ENCODE peak calls at places on chromosome 7, in five cellular contexts. H is T1000; K is T-helper 1 cell; C is stimulated activated CD8-positive, alpha-beta memory T cell treated with anti-CD3 and anti-CD28 coated beads, Interleukin-12 subunit alpha, Interleukin-12 subunit beta, amount 100 ng/mL, for 1 hour; T is astrocyte of the cerebellum. A is an unnamed sample.

GRCh38 chr7:29397398-29397797 is 166.2 kb upstream of the PRR15 start:
- DNase-seq in H (no peak), T (no peak), C (no peak), K (no peak), A (no peak)

GRCh38 chr7:47836513-47837202 is 111.6 kb downstream of the PKD1L1 start:
- DNase-seq in K (no peak), C (no peak), H (no peak), T (no peak), A (no peak)

GRCh38 chr7:100567751-100568175 is 5.9 kb downstream of the SAP25 start:
- DNase-seq in C (no peak), K (no peak), H (no peak), T (no peak), A (no peak)

GRCh38 chr7:4849390-4849789 is 12.4 kb downstream of the PAPOLB start:
- DNase-seq in C (no peak), H (no peak), K (no peak), T (no peak), A (peak)

GRCh38 chr7:118194571-118194970 is 10.6 kb downstream of the LSM8 start:
- DNase-seq in K (no peak), H (no peak), C (no peak), T (no peak), A (no peak)

GRCh38 chr7:154953006-154953684 is 49.8 kb downstream of the PAXIP1 start:
- DNase-seq in T (no peak), H (no peak), C (peak), K (peak), A (peak)

GRCh38 chr7:106392144-106392543 is 107.4 kb upstream of the NAMPT start:
- DNase-seq in T (no peak), H (no peak), C (no peak), K (no peak), A (no peak)

GRCh38 chr7:36971515-36972139 is 247.3 kb upstream of the AOAH start:
- DNase-seq in K (no peak), C (no peak), T (no peak), H (no peak), A (no peak)

GRCh38 chr7:149071641-149072437 is 18.7 kb downstream of the ZNF786 start:
- DNase-seq in K (peak), H (no peak), T (no peak), C (no peak), A (peak)

GRCh38 chr7:7654964-7655363 is 14.4 kb downstream of the UMAD1 start:
- DNase-seq in H (no peak), T (no peak), C (no peak), K (no peak), A (no peak)

GRCh38 chr7:45873355-45873754 is 473 bp upstream of the CCDC201 start:
- DNase-seq in H (no peak), K (no peak), T (no peak), C (no peak), A (no peak)

GRCh38 chr7:4273566-4274230 is 408.4 kb upstream of the FOXK1 start:
- DNase-seq in K (no peak), H (no peak), T (no peak), C (no peak), A (no peak)

GRCh38 chr7:136294977-136295376 is 317.8 kb upstream of the MTPN start:
- DNase-seq in H (no peak), K (no peak), T (no peak), C (no peak), A (no peak)

GRCh38 chr7:93298671-93299070 is 66.5 kb downstream of the VPS50 start:
- DNase-seq in K (no peak), H (no peak), C (no peak), T (no peak), A (no peak)

GRCh38 chr7:127057918-127058317 is 194.8 kb downstream of the GRM8 start:
- DNase-seq in C (no peak), H (no peak), K (no peak), T (no peak), A (no peak)

GRCh38 chr7:54664235-54665228 is 94.5 kb downstream of the SEC61G start:
- DNase-seq in K (no peak), H (peak), T (no peak), C (no peak), A (peak)

GRCh38 chr7:105887569-105888199 is 11.3 kb upstream of the ATXN7L1 start:
- DNase-seq in C (no peak), T (no peak), K (no peak), H (no peak), A (no peak)

GRCh38 chr7:105853931-105854419 is 22.4 kb downstream of the ATXN7L1 start:
- DNase-seq in T (no peak), C (no peak), H (no peak), K (no peak), A (no peak)

GRCh38 chr7:153604-154003 is 38.8 kb upstream of the FAM20C start:
- DNase-seq in K (no peak), H (no peak), C (no peak), T (no peak), A (no peak)

GRCh38 chr7:101957733-101958525 is 140.5 kb downstream of the CUX1 start:
- DNase-seq in H (no peak), T (no peak), K (no peak), C (no peak), A (no peak)